ENCODE peak calls at places on chromosomes 13 and 19, in five cellular contexts. I is endodermal cell, U is heart left ventricle, V is PC-9, O is A549. Z is an unnamed sample. For H3K9me3, the result is how much of the 10 kb centered on the place peaks cover.

GRCh38 chr19:56712609-56713008 is 41.1 kb upstream of the ZNF835 start:
- DNase-seq in U (no peak), I (no peak), O (no peak), V (no peak), Z (no peak)

GRCh38 chr19:14135985-14136508 is 342 bp downstream of the ASF1B start:
- DNase-seq in O (no peak), I (no peak), V (no peak), U (no peak), Z (no peak)

GRCh38 chr13:61110804-61111203 is 304.8 kb downstream of the PCDH20 start:
- DNase-seq in U (no peak), I (no peak), V (no peak), O (no peak), Z (no peak)

GRCh38 chr13:113588394-113589111 is 4.0 kb downstream of the TFDP1 start:
- DNase-seq in U (no peak), I (peak), V (no peak), O (no peak), Z (no peak)

GRCh38 chr13:59236979-59237378 is 926.7 kb downstream of the DIAPH3 start:
- DNase-seq in V (no peak), U (no peak), I (no peak), O (no peak), Z (no peak)

GRCh38 chr19:50422397-50423278 is 3.9 kb downstream of the SPIB start:
- DNase-seq in U (no peak), O (no peak), V (no peak), I (no peak), Z (no peak)

GRCh38 chr19:41225238-41226052 is 6.4 kb downstream of the AXL start:
- DNase-seq in I (no peak), V (peak), O (peak), U (peak), Z (no peak)

GRCh38 chr13:39263033-39263432 is 224.8 kb downstream of the NHLRC3 start:
- DNase-seq in U (peak), O (peak), V (peak), I (peak), Z (peak)

GRCh38 chr13:42327725-42328124 is 55.8 kb downstream of the AKAP11 start:
- DNase-seq in U (no peak), I (no peak), V (no peak), O (no peak), Z (no peak)

GRCh38 chr19:18416778-18417249 is 2.4 kb upstream of the SSBP4 start:
- DNase-seq in V (peak), O (peak), I (peak), U (peak), Z (peak)

GRCh38 chr19:29761575-29762225 is 46.6 kb upstream of the C19orf12 start:
- DNase-seq in O (no peak), I (no peak), V (no peak), U (no peak), Z (no peak)

GRCh38 chr19:8377598-8377997 is 12.6 kb upstream of the RAB11B start:
- DNase-seq in U (no peak), O (no peak), I (no peak), V (no peak), Z (peak)

GRCh38 chr13:27186295-27186694 is 14.7 kb upstream of the USP12 start:
- DNase-seq in V (no peak), O (no peak), I (no peak), U (no peak), Z (no peak)

GRCh38 chr13:74372511-74372910 is 238.3 kb upstream of the KLF12 start:
- DNase-seq in I (no peak), O (no peak), U (no peak), V (no peak), Z (no peak)

GRCh38 chr13:25654332-25654731 is 282.6 kb downstream of the ATP8A2 start:
- DNase-seq in V (no peak), I (no peak), O (no peak), U (no peak), Z (no peak)

GRCh38 chr19:17488593-17489391 is 18.5 kb downstream of the SLC27A1 start:
- DNase-seq in U (no peak), V (peak), I (peak), O (peak), Z (peak)

GRCh38 chr13:40480012-40480914 is 186.2 kb downstream of the FOXO1 start:
- DNase-seq in I (no peak), O (no peak), V (no peak), U (no peak), Z (no peak)

GRCh38 chr13:60571571-60571970 is 174.6 kb downstream of the TDRD3 start:
- DNase-seq in V (no peak), O (no peak), U (no peak), I (no peak), Z (no peak)

GRCh38 chr19:15307169-15307568 is 25.2 kb downstream of the BRD4 start:
- DNase-seq in I (no peak), U (no peak), V (no peak), O (no peak), Z (no peak)

GRCh38 chr19:11659612-11660011 is 62.3 kb downstream of the ZNF627 start:
- DNase-seq in I (no peak), V (no peak), U (no peak), O (no peak), Z (no peak)

GRCh38 chr13:112619730-112620639 is 32.0 kb upstream of the TUBGCP3 start:
- DNase-seq in U (no peak), I (peak), V (peak), O (peak), Z (no peak)

GRCh38 chr19:47580397-47580796 is 7.4 kb upstream of the ZNF541 start:
- DNase-seq in V (no peak), U (no peak), O (no peak), I (no peak), Z (no peak)

GRCh38 chr19:7907122-7907521 is 3.4 kb downstream of the MAP2K7 start:
- DNase-seq in O (no peak), I (no peak), U (no peak), V (no peak), Z (no peak)

GRCh38 chr13:42490676-42491075 is 83.3 kb upstream of the TNFSF11 start:
- DNase-seq in V (no peak), U (no peak), I (no peak), O (no peak), Z (no peak)

GRCh38 chr13:95246292-95247082 is 54.8 kb downstream of the ABCC4 start:
- DNase-seq in O (no peak), U (no peak), V (peak), I (no peak), Z (no peak)

GRCh38 chr13:112892759-112893569 is 76.0 kb upstream of the MCF2L start:
- DNase-seq in U (no peak), O (no peak), V (no peak), I (peak), Z (peak)

GRCh38 chr19:12133069-12133468 is 7.1 kb downstream of the ZNF20 start:
- DNase-seq in I (no peak), V (no peak), U (no peak), O (no peak), Z (no peak)

GRCh38 chr13:99922631-99923404 is 48.7 kb downstream of the ZIC5 start:
- DNase-seq in U (no peak), V (no peak), I (no peak), O (no peak), Z (peak)

GRCh38 chr19:19554074-19555023 is 16.3 kb downstream of the CILP2 start:
- DNase-seq in U (no peak), O (no peak), I (peak), V (peak), Z (peak)

GRCh38 chr13:53839461-53839860 is 810.8 kb downstream of the OLFM4 start:
- DNase-seq in V (no peak), O (no peak), I (no peak), U (no peak), Z (no peak)

GRCh38 chr13:73136776-73137175 is 78.0 kb downstream of the KLF5 start:
- DNase-seq in V (no peak), O (no peak), U (no peak), I (no peak), Z (no peak)

GRCh38 chr13:99962242-99962641 is 9.3 kb downstream of the ZIC5 start:
- DNase-seq in O (no peak), U (no peak), V (no peak), I (no peak), Z (no peak)

GRCh38 chr13:25292301-25292700 is 5.0 kb upstream of the MTMR6 start:
- DNase-seq in U (no peak), I (no peak), O (no peak), V (no peak), Z (no peak)

GRCh38 chr13:48539550-48539949 is 6.7 kb upstream of the RCBTB2 start:
- DNase-seq in V (no peak), O (no peak), U (no peak), I (no peak), Z (no peak)

GRCh38 chr19:18097993-18098890 is 664 bp downstream of the MAST3 start:
- DNase-seq in I (no peak), U (no peak), V (no peak), O (no peak), Z (no peak)

DNA sequence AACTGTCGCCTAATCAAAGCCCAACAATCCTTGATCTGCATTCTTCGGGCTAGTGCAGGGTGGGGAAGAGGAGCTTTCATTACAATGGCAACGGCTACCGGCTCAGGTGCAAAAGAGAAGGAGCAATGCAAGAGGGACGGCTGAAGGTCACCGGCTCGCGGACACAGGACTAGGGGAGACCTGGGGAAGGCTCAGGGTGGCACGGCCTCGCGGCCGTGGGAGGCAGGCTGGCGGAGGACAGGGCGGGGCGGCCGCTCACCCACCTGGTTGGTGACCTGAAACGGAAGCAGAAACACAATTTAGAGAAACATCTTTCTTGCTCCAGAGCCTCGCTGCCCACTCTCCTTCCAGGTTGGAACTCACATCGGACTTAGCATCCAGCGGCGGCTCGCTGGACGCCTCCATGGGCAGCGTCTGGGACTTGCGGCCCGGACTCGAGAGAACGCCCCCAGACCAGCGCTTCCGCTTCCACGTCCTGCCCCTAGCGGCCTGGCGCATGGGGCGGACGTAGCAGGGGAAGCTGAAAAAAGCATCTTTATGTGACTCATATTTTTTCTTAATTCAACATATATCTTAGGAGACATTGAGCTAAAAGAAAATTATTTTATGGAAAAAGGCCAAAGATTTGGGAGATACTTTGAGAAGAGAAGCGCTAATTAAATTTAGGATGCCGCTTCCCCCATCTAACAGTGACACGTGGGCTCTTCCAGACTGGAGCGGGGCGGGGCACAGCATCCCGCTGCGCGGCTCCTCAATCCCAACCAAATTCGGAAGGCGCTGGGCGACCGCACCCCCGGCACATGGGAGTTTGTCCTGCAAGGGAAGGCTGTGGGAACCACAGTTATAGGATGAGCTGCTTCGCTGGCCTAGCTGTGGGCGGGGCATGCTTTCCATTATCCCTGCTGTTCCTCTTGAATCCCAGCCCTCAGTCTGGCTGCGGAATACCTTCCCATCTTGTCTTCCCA is at the start of gene COMMD6:
- DNase-seq in U (peak), V (peak), O (peak), I (peak), Z (peak)
- TF ChIP-seq CTCF in U (peak), V (peak), O (no peak), I (peak), Z (peak)

GRCh38 chr19:55269299-55269698 is 10.5 kb upstream of the PPP6R1 start:
- DNase-seq in O (no peak), U (no peak), V (no peak), I (no peak), Z (no peak)
- H3K9me3 ChIP-seq in O (under half), U (under half), V (under half), I (under half), Z (under half)

GRCh38 chr13:33351324-33351723 is 65.8 kb upstream of the STARD13 start:
- DNase-seq in V (no peak), I (no peak), O (peak), U (no peak), Z (peak)
- TF ChIP-seq CTCF in V (no peak), I (no peak), O (no peak), U (peak), Z (no peak)

GRCh38 chr19:52269338-52270261 is at the start of gene ZNF766:
- DNase-seq in I (peak), O (peak), V (peak), U (peak), Z (peak)

GRCh38 chr19:52273301-52273700 is 3.9 kb downstream of the ZNF766 start:
- DNase-seq in U (no peak), V (no peak), O (no peak), I (no peak), Z (no peak)

GRCh38 chr19:52274191-52274590 is 4.8 kb downstream of the ZNF766 start:
- DNase-seq in O (no peak), U (no peak), I (no peak), V (no peak), Z (no peak)

DNA sequence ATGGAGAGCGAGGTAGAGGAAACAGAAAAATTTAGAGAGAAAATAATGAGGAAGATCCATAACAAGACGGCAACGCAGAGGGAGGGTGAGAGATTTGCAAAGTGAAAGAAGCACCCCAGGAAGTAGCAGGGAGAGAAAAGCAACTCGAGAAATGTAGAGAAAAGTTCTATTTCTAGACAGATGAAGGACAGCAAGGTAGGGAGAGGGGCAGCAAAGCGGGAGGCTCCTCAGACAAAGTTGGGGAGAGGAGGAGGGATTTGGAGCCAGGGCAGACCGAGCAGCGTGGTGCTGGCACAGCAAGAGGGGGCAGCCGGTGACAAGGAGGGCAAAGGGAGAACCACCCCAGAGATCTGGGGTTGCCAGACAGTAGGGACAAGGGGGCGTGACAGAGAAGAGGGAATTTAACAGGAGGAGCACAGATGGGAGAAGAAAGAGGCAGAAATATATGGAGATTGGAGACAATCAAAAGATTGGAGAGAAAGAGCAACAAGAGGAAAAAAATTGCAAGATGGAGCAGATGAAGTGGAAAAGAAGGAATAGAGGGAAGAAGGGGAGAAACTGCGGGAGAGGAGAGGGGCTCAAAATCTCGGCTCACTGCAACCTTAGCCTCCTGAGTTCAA is 989 bp downstream of the ZNF766 start:
- DNase-seq in O (peak), V (no peak), U (peak), I (peak), Z (no peak)
- H3K9me3 ChIP-seq in O (half or more), V (under half), U (under half), I (under half), Z (under half)

GRCh38 chr19:49059056-49059455 is 1.5 kb upstream of the CGB7 start:
- DNase-seq in U (no peak), O (no peak), V (no peak), I (no peak), Z (no peak)

GRCh38 chr19:49061000-49061399 is 3.5 kb upstream of the CGB7 start:
- DNase-seq in U (no peak), O (no peak), V (no peak), I (no peak), Z (no peak)

GRCh38 chr19:49057636-49058234 is at the start of gene CGB7:
- DNase-seq in O (peak), U (peak), I (peak), V (peak), Z (peak)

GRCh38 chr19:49058592-49058991 is 1.0 kb upstream of the CGB7 start:
- DNase-seq in U (no peak), O (peak), V (no peak), I (peak), Z (no peak)

DNA sequence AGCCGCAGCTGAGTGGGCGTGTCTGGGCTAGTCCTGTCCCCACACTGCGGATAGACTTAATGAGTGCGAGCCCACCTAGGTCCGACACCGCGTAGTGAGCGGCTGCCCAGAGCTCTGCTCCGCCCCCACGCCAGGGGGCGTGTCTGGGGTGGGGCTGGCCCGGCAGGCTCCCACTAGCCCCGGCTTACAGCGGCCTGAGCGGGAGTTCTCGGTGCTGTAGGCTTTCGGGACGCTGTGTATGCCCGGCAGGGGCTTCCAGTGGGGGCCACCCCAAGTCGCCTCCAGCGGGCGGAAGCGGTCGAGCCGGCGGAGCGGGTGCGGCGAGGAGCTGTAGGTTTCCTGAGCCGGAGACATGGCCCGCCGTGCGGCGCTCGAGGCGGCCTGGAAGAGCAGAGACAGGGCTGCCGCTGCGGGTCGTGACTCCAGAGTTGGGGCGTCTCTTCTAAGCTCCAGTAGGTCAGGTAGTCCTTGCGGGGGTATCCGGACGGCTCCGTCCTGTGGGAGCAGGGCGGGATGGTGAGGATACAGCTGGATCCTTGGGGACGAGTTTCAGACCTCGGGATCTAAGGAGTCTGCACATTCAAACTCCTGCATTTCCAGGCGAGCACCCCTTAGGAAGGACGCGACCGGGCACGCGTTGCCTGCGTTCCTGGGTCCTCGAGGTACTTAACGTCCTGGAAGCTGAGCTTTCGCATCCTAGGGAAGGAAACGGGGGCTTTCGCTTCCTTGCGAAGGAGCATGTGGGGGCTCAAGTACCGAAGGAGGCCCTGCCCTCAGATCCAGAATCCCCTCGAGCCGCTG is 1.2 kb downstream of the CGB7 start:
- DNase-seq in O (peak), I (peak), U (peak), V (peak), Z (peak)
- TF ChIP-seq CTCF in O (peak), I (peak), U (peak), V (peak), Z (no peak)

GRCh38 chr13:35531551-35531950 is 55.1 kb upstream of the MAB21L1 start:
- DNase-seq in U (no peak), V (no peak), O (no peak), I (no peak), Z (no peak)
- H3K9me3 ChIP-seq in U (under half), V (under half), O (under half), I (under half), Z (under half)

DNA sequence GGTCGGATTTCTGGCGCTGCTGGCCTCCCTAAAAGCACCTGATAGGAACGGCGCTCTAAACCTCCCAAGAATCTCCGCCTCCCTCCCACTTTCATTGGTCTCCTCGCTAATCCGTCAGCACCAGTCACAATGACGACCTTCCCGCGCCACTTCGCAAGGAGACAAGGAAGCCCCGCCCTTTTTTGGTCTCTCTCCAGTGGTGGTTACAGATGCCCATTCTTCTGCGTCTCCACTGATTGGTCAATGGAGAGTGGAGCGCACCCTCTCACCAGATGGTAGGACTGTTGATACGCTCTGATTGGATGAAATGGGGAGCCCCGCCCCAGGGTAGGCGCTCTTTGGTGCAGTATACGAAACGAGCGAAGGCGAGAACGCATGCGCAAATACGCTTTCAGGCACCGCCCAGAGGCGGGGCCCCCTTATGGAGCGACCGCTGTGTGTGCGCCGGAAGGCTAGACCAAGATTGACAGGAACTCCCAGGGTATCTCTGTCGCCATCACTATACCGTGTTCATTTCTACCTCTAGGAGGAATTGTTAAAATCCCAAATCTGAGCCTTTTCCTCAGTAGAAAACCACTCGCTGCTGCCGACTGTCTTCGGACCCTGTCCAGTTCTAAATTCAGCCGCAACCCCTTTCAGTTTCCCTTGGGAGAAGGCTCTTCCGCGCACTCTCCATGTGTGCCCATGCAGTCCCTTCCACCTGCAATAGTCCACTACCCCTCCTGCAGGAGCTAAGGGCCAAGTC is 617 bp upstream of the HNRNPL start:
- DNase-seq in I (peak), V (peak), O (peak), U (peak), Z (peak)
- TF ChIP-seq CTCF in I (peak), V (no peak), O (no peak), U (no peak), Z (peak)

Z was measured in mucosa of descending colon.